ENCODE peak calls at places on chromosome 5, in six cellular contexts. Z is kidney; O is heart left ventricle; Y is CD8-positive, alpha-beta T cell; B is colonic mucosa; T is cardiac muscle cell. J is an unnamed sample. For H3K9me3 and H3K4me1, the result is how much of the 10 kb centered on the place peaks cover.

GRCh38 chr5:87340716-87341115 is 72.0 kb downstream of the CCNH start:
- DNase-seq in T (peak), Y (no peak), B (no peak), O (no peak), Z (no peak), J (no peak)

GRCh38 chr5:169765597-169765996 is 128.5 kb downstream of the DOCK2 start:
- DNase-seq in Y (no peak), B (no peak), T (no peak), O (no peak), Z (no peak), J (no peak)

GRCh38 chr5:168875839-168876238 is 296.7 kb upstream of the PANK3 start:
- DNase-seq in O (no peak), T (no peak), Y (no peak), Z (no peak), B (no peak), J (no peak)

GRCh38 chr5:142627371-142628217 is 58.3 kb downstream of the FGF1 start:
- DNase-seq in B (no peak), Z (no peak), Y (no peak), T (no peak), O (no peak), J (no peak)

GRCh38 chr5:60036539-60036938 is 143.0 kb upstream of the PDE4D start:
- DNase-seq in T (no peak), O (no peak), Z (no peak), Y (no peak), B (no peak), J (no peak)

GRCh38 chr5:42951847-42952411 is 88.2 kb downstream of the ANXA2R start:
- DNase-seq in O (peak), Y (peak), B (peak), Z (no peak), T (peak), J (no peak)

GRCh38 chr5:179164331-179165311 is 104.4 kb downstream of the ZNF354C start:
- DNase-seq in B (no peak), T (no peak), O (no peak), Z (peak), Y (no peak), J (no peak)

GRCh38 chr5:57442080-57442839 is 40.4 kb downstream of the ACTBL2 start:
- DNase-seq in T (peak), Z (no peak), Y (no peak), B (no peak), O (peak), J (no peak)

GRCh38 chr5:179794171-179794570 is 385 bp downstream of the LTC4S start:
- DNase-seq in O (no peak), B (no peak), Z (no peak), T (no peak), Y (no peak), J (no peak)

GRCh38 chr5:152593388-152593787 is 188.3 kb upstream of the NMUR2 start:
- DNase-seq in Z (no peak), B (no peak), T (no peak), Y (no peak), O (no peak), J (no peak)

GRCh38 chr5:67092447-67093023 is 104.1 kb downstream of the CD180 start:
- DNase-seq in Y (no peak), T (no peak), Z (no peak), O (no peak), B (no peak), J (no peak)

GRCh38 chr5:135697959-135698345 is 119.2 kb upstream of the CXCL14 start:
- DNase-seq in Z (no peak), T (no peak), O (no peak), B (no peak), Y (no peak), J (no peak)

GRCh38 chr5:133945561-133945960 is 22.9 kb downstream of the C5orf15 start:
- DNase-seq in B (no peak), Y (no peak), Z (no peak), O (no peak), T (no peak), J (no peak)

GRCh38 chr5:42579320-42579719 is 156.1 kb downstream of the GHR start:
- DNase-seq in Z (no peak), T (no peak), B (no peak), Y (no peak), O (no peak), J (no peak)

GRCh38 chr5:20572560-20572959 is 584.6 kb upstream of the CDH18 start:
- DNase-seq in Y (no peak), Z (no peak), B (no peak), T (peak), O (no peak), J (no peak)

GRCh38 chr5:169161022-169161680 is 139.8 kb downstream of the SLIT3 start:
- DNase-seq in T (peak), Y (no peak), B (peak), Z (peak), O (peak), J (peak)

GRCh38 chr5:95331358-95331757 is 46.5 kb upstream of the MCTP1 start:
- DNase-seq in B (no peak), Z (no peak), Y (no peak), T (no peak), O (no peak), J (peak)

GRCh38 chr5:91438871-91439270 is 55.8 kb upstream of the ARRDC3 start:
- DNase-seq in B (peak), O (no peak), T (no peak), Z (no peak), Y (no peak), J (no peak)

GRCh38 chr5:41754857-41755256 is 115.4 kb downstream of the OXCT1 start:
- DNase-seq in B (no peak), Y (no peak), O (no peak), T (peak), Z (no peak), J (no peak)

GRCh38 chr5:96823060-96823459 is 15.3 kb upstream of the ERAP1 start:
- DNase-seq in Z (no peak), O (no peak), Y (peak), B (no peak), T (no peak), J (no peak)

GRCh38 chr5:156200938-156201792 is 125.8 kb upstream of the SGCD start:
- DNase-seq in T (no peak), O (no peak), Z (no peak), B (no peak), Y (no peak), J (no peak)

GRCh38 chr5:5628866-5629265 is 206.4 kb downstream of the ICE1 start:
- DNase-seq in O (no peak), B (no peak), Y (no peak), T (no peak), Z (no peak), J (no peak)

GRCh38 chr5:5626412-5626811 is 203.9 kb downstream of the ICE1 start:
- DNase-seq in Y (no peak), O (no peak), T (no peak), B (no peak), Z (no peak), J (no peak)

GRCh38 chr5:5619546-5619945 is 197.1 kb downstream of the ICE1 start:
- DNase-seq in B (no peak), Y (no peak), O (no peak), T (no peak), Z (no peak), J (no peak)

GRCh38 chr5:5622806-5623205 is 200.3 kb downstream of the ICE1 start:
- DNase-seq in T (no peak), Y (no peak), B (no peak), O (no peak), Z (no peak), J (no peak)

DNA sequence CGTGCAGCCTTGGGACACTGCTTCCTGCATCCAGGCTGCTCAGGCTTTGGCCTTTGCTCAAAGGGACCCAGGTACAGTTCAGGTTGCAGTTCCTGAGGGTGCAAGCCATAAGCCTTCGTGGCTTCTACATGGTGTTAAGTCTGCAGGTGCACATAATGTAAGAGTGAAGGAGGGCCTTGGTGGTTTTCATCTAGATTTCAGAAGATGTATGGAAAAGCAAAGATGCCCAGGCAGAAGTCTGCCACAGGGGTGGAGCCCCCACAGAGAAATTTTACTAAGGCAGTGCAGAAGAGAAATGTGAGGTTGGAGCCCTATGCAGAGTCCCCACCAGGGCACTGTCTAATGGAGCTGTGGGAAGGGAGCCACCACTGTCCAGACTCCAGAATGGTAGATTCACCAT is 200.9 kb downstream of the ICE1 start:
- DNase-seq in O (no peak), T (no peak), B (no peak), Z (no peak), Y (no peak), J (no peak)
- H3K9me3 ChIP-seq in O (under half), T (under half), B (under half), Z (under half), Y (under half), J (under half)

GRCh38 chr5:172528440-172528839 is 74.1 kb upstream of the SH3PXD2B start:
- DNase-seq in O (no peak), B (peak), Z (no peak), T (no peak), Y (no peak), J (no peak)
- H3K27ac ChIP-seq in O (peak), B (no peak), Z (no peak), T (no peak), Y (no peak), J (no peak)

GRCh38 chr5:150498501-150498900 is 9.4 kb upstream of the NDST1 start:
- DNase-seq in Y (no peak), B (no peak), Z (no peak), T (no peak), O (no peak), J (no peak)

GRCh38 chr5:150497274-150497988 is 10.5 kb upstream of the NDST1 start:
- DNase-seq in O (peak), B (no peak), Y (no peak), T (peak), Z (peak), J (peak)

GRCh38 chr5:150497989-150498317 is 10.0 kb upstream of the NDST1 start:
- DNase-seq in O (no peak), Z (no peak), B (no peak), T (no peak), Y (no peak), J (no peak)

GRCh38 chr5:150496534-150496933 is 11.4 kb upstream of the NDST1 start:
- DNase-seq in T (no peak), Z (no peak), O (peak), Y (no peak), B (no peak), J (no peak)

GRCh38 chr5:150496098-150496497 is 11.8 kb upstream of the NDST1 start:
- DNase-seq in O (no peak), Y (no peak), T (no peak), B (no peak), Z (no peak), J (no peak)
- H3K4me1 ChIP-seq in O (half or more), Y (under half), T (under half), B (under half), Z (half or more), J (under half)

GRCh38 chr5:18003784-18004183 is 369.5 kb downstream of the TAF11L14 start:
- DNase-seq in Y (no peak), Z (no peak), O (no peak), T (no peak), B (no peak), J (no peak)
- H3K9me3 ChIP-seq in Y (under half), Z (under half), O (under half), T (under half), B (under half), J (under half)

DNA sequence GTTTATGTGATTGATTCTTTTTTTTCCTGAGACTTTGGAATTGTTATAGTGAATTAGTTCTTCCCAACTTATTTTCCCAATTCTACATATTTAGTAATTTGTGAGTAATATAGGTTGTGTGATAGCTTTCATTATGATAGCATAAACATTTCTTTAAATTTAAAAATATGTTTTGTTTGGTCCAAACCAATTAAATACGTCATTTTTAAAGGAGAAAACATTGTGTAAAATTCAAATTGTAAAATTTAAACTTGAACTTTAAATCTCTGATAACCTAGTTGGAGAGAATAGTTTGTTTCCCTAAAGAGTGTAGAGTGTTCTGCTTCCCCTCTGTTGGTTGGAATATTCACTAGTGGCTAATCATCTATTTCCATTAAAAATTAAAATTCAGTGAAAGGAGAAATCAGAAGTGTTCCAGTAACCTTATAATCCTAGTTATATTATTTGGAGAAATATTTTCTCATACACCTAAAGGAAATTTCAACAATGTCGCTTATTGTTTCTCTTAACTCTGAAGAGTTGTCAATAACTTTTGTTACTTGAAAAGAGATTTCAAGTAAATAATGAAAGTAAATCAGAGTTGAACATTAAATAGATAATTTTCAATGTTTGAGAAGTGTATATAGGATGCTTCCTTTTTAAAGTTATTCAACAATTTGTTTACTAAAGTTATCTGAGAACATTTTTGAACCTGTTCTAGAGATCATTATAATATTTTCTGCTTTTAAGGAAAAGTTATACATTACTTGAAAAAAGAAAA is 2.9 kb downstream of the NIPBL start:
- DNase-seq in B (no peak), T (no peak), Z (no peak), O (no peak), Y (no peak), J (no peak)
- H3K27ac ChIP-seq in B (no peak), T (peak), Z (no peak), O (peak), Y (no peak), J (peak)